ENCODE peak calls at places on chromosomes 2 and 18, in seven cellular contexts. V, N, S, H, J, G and Y are unnamed samples.
A peak's percentile ranks its signal among the peaks of the same experiment; 100 is the strongest.

GRCh38 chr2:196516541-196516940 is 123.0 kb upstream of the CCDC150 start:
- DNase-seq in N (no peak), S (no peak), V (no peak), G (no peak), J (no peak), H (no peak), Y (no peak)

GRCh38 chr18:77392323-77392722 is 142.7 kb downstream of the GALR1 start:
- DNase-seq in V (no peak), H (no peak), N (peak; percentile 4), J (no peak), G (no peak), S (no peak), Y (no peak)

GRCh38 chr18:3305354-3305762 is 43.4 kb downstream of the MYL12B start:
- DNase-seq in H (no peak), S (peak; percentile 28), J (peak; percentile 96), N (peak; percentile 25), V (peak; percentile 21), G (no peak), Y (peak; percentile 1)

GRCh38 chr18:50454379-50455005 is 79.6 kb downstream of the SKA1 start:
- DNase-seq in J (no peak), H (no peak), S (no peak), G (no peak), N (no peak), V (no peak), Y (no peak)

GRCh38 chr2:125405816-125406215 is 1250.1 kb upstream of the GYPC start:
- DNase-seq in V (no peak), N (peak; percentile 82), H (no peak), S (no peak), G (no peak), J (peak; percentile 94), Y (no peak)

GRCh38 chr2:113076917-113077669 is 9.3 kb downstream of the IL1F10 start:
- DNase-seq in N (no peak), S (no peak), J (no peak), V (no peak), G (no peak), H (no peak), Y (no peak)

GRCh38 chr2:46487667-46488333 is 8.4 kb downstream of the TMEM247 start:
- DNase-seq in N (peak; percentile 32), J (peak; percentile 80), H (peak; percentile 52), V (peak; percentile 32), S (no peak), G (peak; percentile 54), Y (no peak)

GRCh38 chr2:127569274-127570065 is 34.0 kb downstream of the MYO7B start:
- DNase-seq in V (peak; percentile 47), G (no peak), N (peak; percentile 11), H (peak; percentile 66), J (peak; percentile 71), S (no peak), Y (no peak)

GRCh38 chr2:196413821-196414274 is 225.7 kb upstream of the CCDC150 start:
- DNase-seq in J (no peak), H (no peak), N (no peak), G (no peak), V (no peak), S (no peak), Y (no peak)

GRCh38 chr2:2271471-2271941 is 59.6 kb downstream of the MYT1L start:
- DNase-seq in N (no peak), H (no peak), J (no peak), S (no peak), V (no peak), G (no peak), Y (no peak)

GRCh38 chr18:50432915-50433314 is 58.1 kb downstream of the SKA1 start:
- DNase-seq in H (no peak), J (no peak), G (no peak), N (no peak), S (no peak), V (no peak), Y (no peak)

GRCh38 chr18:31380912-31381311 is 4.3 kb downstream of the DSG4 start:
- DNase-seq in H (no peak), J (no peak), S (no peak), V (no peak), G (no peak), N (no peak), Y (no peak)

GRCh38 chr2:138713509-138713908 is 66.7 kb downstream of the NXPH2 start:
- DNase-seq in N (no peak), H (no peak), G (no peak), J (no peak), S (no peak), V (no peak), Y (no peak)

GRCh38 chr2:126887506-126887905 is 11.2 kb upstream of the TEX51 start:
- DNase-seq in N (no peak), V (no peak), S (no peak), J (no peak), H (no peak), G (no peak), Y (no peak)

GRCh38 chr2:24652265-24653232 is 140.6 kb downstream of the PTRHD1 start:
- DNase-seq in V (no peak), J (no peak), H (no peak), N (no peak), G (no peak), S (no peak), Y (no peak)

GRCh38 chr2:71788186-71788525 is 334.8 kb downstream of the DYSF start:
- DNase-seq in V (no peak), S (no peak), H (no peak), N (no peak), G (no peak), J (peak; percentile 38), Y (no peak)

GRCh38 chr2:112482309-112483046 is 522 bp downstream of the TTL start:
- DNase-seq in H (no peak), J (peak; percentile 57), V (peak; percentile 49), G (no peak), N (peak; percentile 54), S (peak; percentile 34), Y (no peak)

GRCh38 chr18:54983041-54983686 is 23.9 kb upstream of the CCDC68 start:
- DNase-seq in S (peak; percentile 20), G (no peak), J (peak; percentile 81), V (peak; percentile 59), H (no peak), N (peak; percentile 65), Y (no peak)

GRCh38 chr2:17976871-17977746 is 98.6 kb downstream of the KCNS3 start:
- DNase-seq in N (no peak), J (peak; percentile 87), H (peak; percentile 26), V (no peak), S (no peak), G (peak; percentile 22), Y (no peak)

GRCh38 chr18:59778434-59778833 is 81.2 kb upstream of the CCBE1 start:
- DNase-seq in H (no peak), G (no peak), J (no peak), S (no peak), V (no peak), N (no peak), Y (no peak)

GRCh38 chr18:59787998-59788875 is 91.0 kb upstream of the CCBE1 start:
- DNase-seq in S (no peak), V (no peak), H (no peak), J (peak; percentile 80), G (peak; percentile 27), N (peak; percentile 27), Y (no peak)

GRCh38 chr18:59779979-59780378 is 82.8 kb upstream of the CCBE1 start:
- DNase-seq in J (peak; percentile 82), V (peak; percentile 2), S (no peak), N (no peak), H (no peak), G (no peak), Y (no peak)

GRCh38 chr18:59784694-59785093 is 87.5 kb upstream of the CCBE1 start:
- DNase-seq in S (no peak), V (no peak), H (no peak), G (no peak), N (no peak), J (no peak), Y (no peak)

GRCh38 chr18:59783138-59783537 is 85.9 kb upstream of the CCBE1 start:
- DNase-seq in N (peak; percentile 74), S (peak; percentile 72), G (peak; percentile 26), V (peak; percentile 30), H (no peak), J (peak; percentile 84), Y (no peak)
- TF ChIP-seq CTCF in N (peak; percentile 52), S (peak; percentile 44), G (no peak), V (peak; percentile 47), H (no peak), J (peak; percentile 73), Y (peak; percentile 40)

DNA sequence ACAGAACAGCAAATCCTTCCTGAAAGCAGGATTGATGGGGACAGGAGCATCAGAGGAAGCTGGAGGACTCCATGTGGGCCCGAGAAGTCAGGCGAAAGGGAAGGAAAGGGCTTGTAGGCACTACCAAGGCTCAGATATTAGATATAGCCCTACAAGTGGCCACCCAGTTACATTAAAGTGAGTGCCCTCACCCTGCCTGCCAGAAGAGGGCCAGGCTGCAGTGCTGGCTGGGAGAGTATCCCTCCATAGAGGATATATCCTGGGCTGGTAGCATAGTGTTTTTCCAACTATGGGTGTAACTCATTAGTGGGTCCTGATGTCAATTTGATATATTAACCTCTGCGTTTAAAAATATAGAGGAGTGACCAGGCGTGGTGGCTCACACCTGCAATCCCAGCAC is 285.2 kb downstream of the MYCN start:
- DNase-seq in S (no peak), V (no peak), G (no peak), J (no peak), N (no peak), H (no peak), Y (no peak)
- TF ChIP-seq CTCF in S (no peak), V (no peak), G (no peak), J (no peak), N (no peak), H (no peak), Y (no peak)

DNA sequence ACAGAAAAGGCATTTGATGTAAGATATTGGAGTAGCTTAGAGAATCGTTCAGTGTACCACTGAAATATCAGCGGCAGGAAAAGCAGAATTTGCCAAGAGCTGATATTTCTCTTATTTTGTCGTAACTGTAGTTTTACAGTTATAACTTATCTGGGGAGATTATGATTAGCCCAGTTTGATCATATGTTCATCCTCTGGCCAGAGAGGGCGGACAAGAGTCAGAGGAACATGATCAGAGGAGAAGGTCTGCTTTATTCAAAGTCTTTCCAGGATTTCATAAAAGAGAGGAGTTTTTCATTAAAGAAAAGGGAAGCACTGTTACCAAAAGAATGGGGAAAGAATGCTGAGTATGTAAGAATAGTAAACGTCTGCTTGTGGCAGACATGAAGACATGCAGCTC is 1655.6 kb downstream of the DPP10 start:
- DNase-seq in H (no peak), S (no peak), V (no peak), N (no peak), G (no peak), J (no peak), Y (no peak)
- TF ChIP-seq CTCF in H (no peak), S (no peak), V (no peak), N (no peak), G (no peak), J (no peak), Y (no peak)

GRCh38 chr2:239402666-239403065 is 1.8 kb upstream of the HDAC4 start:
- DNase-seq in N (no peak), H (no peak), V (no peak), G (no peak), J (no peak), S (no peak), Y (no peak)

GRCh38 chr2:239399404-239399999 is 1.3 kb downstream of the HDAC4 start:
- DNase-seq in S (peak; percentile 19), N (peak; percentile 9), V (peak; percentile 36), J (peak; percentile 22), G (peak; percentile 31), H (no peak), Y (no peak)

GRCh38 chr2:239400907-239401449 is at the start of gene HDAC4:
- DNase-seq in H (peak; percentile 94), V (peak; percentile 99), N (peak; percentile 98), G (peak; percentile 97), J (peak; percentile 100), S (peak; percentile 98), Y (peak; percentile 94)

GRCh38 chr2:239400000-239400831 is 604 bp downstream of the HDAC4 start:
- DNase-seq in H (no peak), S (no peak), G (no peak), J (peak; percentile 10), N (no peak), V (no peak), Y (no peak)

GRCh38 chr2:239401450-239402227 is 819 bp upstream of the HDAC4 start:
- DNase-seq in G (peak; percentile 90), J (peak; percentile 96), V (peak; percentile 96), N (peak; percentile 97), S (peak; percentile 94), H (peak; percentile 74), Y (peak; percentile 87)
- TF ChIP-seq CTCF in G (no peak), J (no peak), V (no peak), N (no peak), S (no peak), H (peak; percentile 10), Y (peak; percentile 34)